ENCODE peak calls at places on chromosomes 2 and 18, in seven cellular contexts. U is left ventricle myocardium inferior, V is occipital lobe, Y is NCI-H2081, R is pancreas, O is ACHN, I is HFF-Myc. J is an unnamed sample.

GRCh38 chr2:173959909-173960308 is 5.3 kb downstream of the SP3 start:
- DNase-seq in U (no peak), V (no peak), Y (no peak), R (no peak), O (no peak), I (no peak), J (no peak)

GRCh38 chr2:96321230-96322103 is 3.6 kb upstream of the ITPRIPL1 start:
- DNase-seq in U (peak), V (peak), Y (peak), R (peak), O (peak), I (peak), J (no peak)

GRCh38 chr2:116142828-116143227 is 1671.7 kb upstream of the DDX18 start:
- DNase-seq in U (no peak), V (no peak), Y (no peak), R (no peak), O (no peak), I (no peak), J (no peak)

GRCh38 chr2:108612514-108613183 is 78.4 kb downstream of the LIMS1 start:
- DNase-seq in U (no peak), V (no peak), Y (no peak), R (no peak), O (no peak), I (no peak), J (no peak)

GRCh38 chr2:36579297-36579664 is 18.7 kb downstream of the FEZ2 start:
- DNase-seq in U (no peak), V (no peak), Y (no peak), R (no peak), O (no peak), I (no peak), J (no peak)

GRCh38 chr2:163779970-163780597 is 44.3 kb upstream of the FIGN start:
- DNase-seq in U (no peak), V (no peak), Y (peak), R (peak), O (no peak), I (no peak), J (no peak)

GRCh38 chr18:23568265-23568664 is 18.0 kb downstream of the NPC1 start:
- DNase-seq in U (no peak), V (no peak), Y (no peak), R (no peak), O (no peak), I (no peak), J (no peak)

GRCh38 chr18:38539871-38540270 is 974.3 kb upstream of the CELF4 start:
- DNase-seq in U (no peak), V (no peak), Y (no peak), R (no peak), O (no peak), I (no peak), J (no peak)

GRCh38 chr2:218008060-218009040 is 5.6 kb upstream of the TNS1 start:
- DNase-seq in U (no peak), V (no peak), Y (no peak), R (no peak), O (no peak), I (no peak), J (no peak)

GRCh38 chr2:113157108-113157896 is 16.5 kb upstream of the PSD4 start:
- DNase-seq in U (no peak), V (no peak), Y (peak), R (peak), O (peak), I (no peak), J (no peak)

GRCh38 chr2:208370881-208371633 is 35.5 kb upstream of the PTH2R start:
- DNase-seq in U (no peak), V (no peak), Y (no peak), R (no peak), O (no peak), I (no peak), J (no peak)

GRCh38 chr2:133755515-133756311 is 187.4 kb upstream of the NCKAP5 start:
- DNase-seq in U (no peak), V (no peak), Y (no peak), R (no peak), O (no peak), I (no peak), J (no peak)

GRCh38 chr2:20620271-20620681 is 30.6 kb downstream of the HS1BP3 start:
- DNase-seq in U (no peak), V (no peak), Y (no peak), R (no peak), O (no peak), I (no peak), J (no peak)

GRCh38 chr2:148501545-148501944 is 143.0 kb upstream of the EPC2 start:
- DNase-seq in U (no peak), V (no peak), Y (no peak), R (no peak), O (no peak), I (no peak), J (no peak)

GRCh38 chr18:78770149-78771139 is 209.2 kb upstream of the SALL3 start:
- DNase-seq in U (no peak), V (no peak), Y (peak), R (no peak), O (no peak), I (no peak), J (no peak)

GRCh38 chr2:39620067-39620466 is 45.6 kb upstream of the TMEM178A start:
- DNase-seq in U (peak), V (no peak), Y (no peak), R (peak), O (peak), I (peak), J (peak)

GRCh38 chr2:197952540-197953202 is 148.3 kb downstream of the PLCL1 start:
- DNase-seq in U (no peak), V (no peak), Y (no peak), R (no peak), O (no peak), I (no peak), J (no peak)

GRCh38 chr2:168348076-168348475 is 100.7 kb upstream of the STK39 start:
- DNase-seq in U (no peak), V (no peak), Y (peak), R (no peak), O (peak), I (peak), J (peak)

GRCh38 chr2:214265991-214266489 is 144.8 kb upstream of the VWC2L start:
- DNase-seq in U (no peak), V (no peak), Y (no peak), R (no peak), O (no peak), I (no peak), J (no peak)

GRCh38 chr2:42788882-42789281 is 3.5 kb downstream of the HAAO start:
- DNase-seq in U (no peak), V (no peak), Y (no peak), R (no peak), O (no peak), I (no peak), J (no peak)

GRCh38 chr2:2831656-2832055 is 500.6 kb upstream of the MYT1L start:
- DNase-seq in U (no peak), V (no peak), Y (no peak), R (no peak), O (no peak), I (no peak), J (no peak)